ENCODE peak calls at places on chromosomes 11 and 22, in eight cellular contexts. One of them, this sample, is unnamed.

GRCh38 chr11:122791836-122792235 is 46.5 kb upstream of the CRTAM start:
- DNase-seq in brain microvascular endothelial cell: peak; percentile 54
- DNase-seq in posterior cingulate gyrus: no peak
- DNase-seq in kidney tubule cell: peak; percentile 43
- DNase-seq in ureter: no peak
- DNase-seq in anterior cingulate cortex: no peak
- DNase-seq in CD4-positive, alpha-beta T cell: no peak
- DNase-seq in IMR-90: peak; percentile 78
- DNase-seq in this sample: no peak

GRCh38 chr11:43282607-43283440 is 29.0 kb upstream of the API5 start:
- DNase-seq in anterior cingulate cortex: peak; percentile 21
- DNase-seq in posterior cingulate gyrus: peak; percentile 42
- DNase-seq in kidney tubule cell: peak; percentile 48
- DNase-seq in IMR-90: peak; percentile 16
- DNase-seq in ureter: no peak
- DNase-seq in CD4-positive, alpha-beta T cell: peak; percentile 7
- DNase-seq in brain microvascular endothelial cell: peak; percentile 20
- DNase-seq in this sample: peak; percentile 11

GRCh38 chr11:84234462-84235202 is 948.5 kb upstream of the CCDC90B start:
- DNase-seq in anterior cingulate cortex: no peak
- DNase-seq in posterior cingulate gyrus: no peak
- DNase-seq in brain microvascular endothelial cell: no peak
- DNase-seq in IMR-90: no peak
- DNase-seq in kidney tubule cell: peak; percentile 23
- DNase-seq in CD4-positive, alpha-beta T cell: no peak
- DNase-seq in ureter: no peak
- DNase-seq in this sample: no peak

GRCh38 chr22:19270873-19271272 is 20.6 kb downstream of the CLTCL1 start:
- DNase-seq in anterior cingulate cortex: no peak
- DNase-seq in ureter: no peak
- DNase-seq in posterior cingulate gyrus: no peak
- DNase-seq in kidney tubule cell: no peak
- DNase-seq in brain microvascular endothelial cell: no peak
- DNase-seq in CD4-positive, alpha-beta T cell: no peak
- DNase-seq in IMR-90: no peak
- DNase-seq in this sample: no peak

GRCh38 chr11:134670247-134670646 is 258.2 kb upstream of the B3GAT1 start:
- DNase-seq in brain microvascular endothelial cell: no peak
- DNase-seq in kidney tubule cell: no peak
- DNase-seq in CD4-positive, alpha-beta T cell: no peak
- DNase-seq in IMR-90: no peak
- DNase-seq in anterior cingulate cortex: no peak
- DNase-seq in posterior cingulate gyrus: no peak
- DNase-seq in ureter: peak; percentile 10
- DNase-seq in this sample: no peak

GRCh38 chr11:34176980-34177319 is 71.5 kb downstream of the NAT10 start:
- DNase-seq in CD4-positive, alpha-beta T cell: no peak
- DNase-seq in brain microvascular endothelial cell: no peak
- DNase-seq in ureter: no peak
- DNase-seq in anterior cingulate cortex: no peak
- DNase-seq in posterior cingulate gyrus: no peak
- DNase-seq in kidney tubule cell: no peak
- DNase-seq in IMR-90: no peak
- DNase-seq in this sample: no peak

GRCh38 chr22:17137226-17137625 is 16.1 kb upstream of the TMEM121B start:
- DNase-seq in IMR-90: no peak
- DNase-seq in posterior cingulate gyrus: no peak
- DNase-seq in anterior cingulate cortex: no peak
- DNase-seq in CD4-positive, alpha-beta T cell: no peak
- DNase-seq in brain microvascular endothelial cell: no peak
- DNase-seq in kidney tubule cell: no peak
- DNase-seq in ureter: no peak
- DNase-seq in this sample: no peak

GRCh38 chr11:63888170-63889086 is 28.5 kb downstream of the RCOR2 start:
- DNase-seq in anterior cingulate cortex: no peak
- DNase-seq in IMR-90: peak; percentile 52
- DNase-seq in posterior cingulate gyrus: no peak
- DNase-seq in brain microvascular endothelial cell: peak; percentile 46
- DNase-seq in CD4-positive, alpha-beta T cell: peak; percentile 71
- DNase-seq in kidney tubule cell: peak; percentile 87
- DNase-seq in ureter: peak; percentile 76
- DNase-seq in this sample: peak; percentile 64